ENCODE peak calls at places on chromosomes 11 and 22, in nine cellular contexts. U is HCT116, V is GM12878, E is right lobe of liver, Q is heart left ventricle, R is upper lobe of left lung, K is gastrocnemius medialis, M is HepG2, Y is A549. A is an unnamed sample.

GRCh38 chr11:116563028-116563712 is 209.6 kb downstream of the BUD13 start:
- ATAC-seq in U (peak), V (no peak), E (peak), Q (peak), R (no peak), K (peak), M (peak), Y (peak), A (no peak)

GRCh38 chr11:32426819-32427615 is 8.3 kb downstream of the WT1 start:
- ATAC-seq in U (no peak), V (no peak), E (peak), Q (peak), R (peak), K (no peak), M (no peak), Y (no peak), A (no peak)

GRCh38 chr11:111623527-111624030 is 21.3 kb downstream of the SIK2 start:
- ATAC-seq in U (no peak), V (peak), E (peak), Q (no peak), R (no peak), K (no peak), M (peak), Y (no peak), A (no peak)

GRCh38 chr11:83403990-83404389 is 117.8 kb upstream of the CCDC90B start:
- ATAC-seq in U (no peak), V (no peak), E (no peak), Q (no peak), R (no peak), K (no peak), M (no peak), Y (no peak), A (no peak)

GRCh38 chr22:25833091-25833490 is 91.1 kb downstream of the MYO18B start:
- ATAC-seq in U (no peak), V (no peak), E (no peak), Q (peak), R (no peak), K (peak), M (no peak), Y (no peak), A (no peak)

GRCh38 chr11:88384678-88385015 is 47.1 kb upstream of the CTSC start:
- ATAC-seq in U (no peak), V (no peak), E (no peak), Q (no peak), R (no peak), K (no peak), M (no peak), Y (peak), A (no peak)

GRCh38 chr11:72825661-72826060 is 11.4 kb downstream of the ATG16L2 start:
- ATAC-seq in U (no peak), V (no peak), E (no peak), Q (no peak), R (no peak), K (no peak), M (no peak), Y (no peak), A (no peak)

GRCh38 chr11:119116601-119117000 is 4.8 kb upstream of the HINFP start:
- ATAC-seq in U (no peak), V (no peak), E (no peak), Q (no peak), R (no peak), K (no peak), M (no peak), Y (no peak), A (no peak)

GRCh38 chr11:77151804-77152513 is 23.9 kb downstream of the MYO7A start:
- ATAC-seq in U (no peak), V (peak), E (no peak), Q (no peak), R (no peak), K (no peak), M (no peak), Y (no peak), A (no peak)

GRCh38 chr22:23763579-23764331 is 965 bp downstream of the C22orf15 start:
- ATAC-seq in U (no peak), V (peak), E (no peak), Q (no peak), R (no peak), K (no peak), M (no peak), Y (no peak), A (no peak)

GRCh38 chr22:32920734-32921133 is 119.2 kb downstream of the TIMP3 start:
- ATAC-seq in U (no peak), V (no peak), E (no peak), Q (no peak), R (no peak), K (no peak), M (no peak), Y (no peak), A (peak)

GRCh38 chr22:27668828-27669797 is 132.4 kb downstream of the MN1 start:
- ATAC-seq in U (peak), V (no peak), E (peak), Q (peak), R (peak), K (peak), M (peak), Y (peak), A (peak)

GRCh38 chr11:12075822-12076821 is 34.3 kb upstream of the MICAL2 start:
- ATAC-seq in U (no peak), V (no peak), E (no peak), Q (peak), R (peak), K (peak), M (no peak), Y (peak), A (peak)

GRCh38 chr11:64395545-64396078 is 36.6 kb downstream of the RPS6KA4 start:
- ATAC-seq in U (no peak), V (no peak), E (peak), Q (peak), R (peak), K (no peak), M (peak), Y (no peak), A (no peak)

GRCh38 chr22:30398685-30399680 is 2.2 kb downstream of the SEC14L2 start:
- ATAC-seq in U (no peak), V (no peak), E (peak), Q (no peak), R (no peak), K (no peak), M (no peak), Y (no peak), A (no peak)

GRCh38 chr11:1916986-1917522 is 2.4 kb upstream of the TNNT3 start:
- ATAC-seq in U (no peak), V (peak), E (no peak), Q (peak), R (peak), K (peak), M (no peak), Y (no peak), A (no peak)

GRCh38 chr11:14230407-14230806 is 128.6 kb downstream of the RRAS2 start:
- ATAC-seq in U (no peak), V (no peak), E (no peak), Q (no peak), R (no peak), K (no peak), M (no peak), Y (no peak), A (no peak)

GRCh38 chr11:31871310-31872073 is 60.4 kb upstream of the PAX6 start:
- ATAC-seq in U (peak), V (peak), E (peak), Q (no peak), R (no peak), K (no peak), M (peak), Y (peak), A (peak)

GRCh38 chr11:32385998-32386397 is 49.3 kb downstream of the WT1 start:
- ATAC-seq in U (peak), V (peak), E (peak), Q (peak), R (peak), K (no peak), M (peak), Y (peak), A (no peak)

GRCh38 chr11:78586452-78587046 is 11.9 kb upstream of the NARS2 start:
- ATAC-seq in U (peak), V (no peak), E (peak), Q (no peak), R (no peak), K (no peak), M (no peak), Y (peak), A (no peak)

GRCh38 chr11:65790902-65791650 is 4.2 kb downstream of the OVOL1 start:
- ATAC-seq in U (peak), V (no peak), E (no peak), Q (no peak), R (no peak), K (no peak), M (no peak), Y (no peak), A (no peak)

GRCh38 chr11:10272132-10272531 is 21.9 kb downstream of the SBF2 start:
- ATAC-seq in U (no peak), V (no peak), E (no peak), Q (no peak), R (no peak), K (no peak), M (no peak), Y (peak), A (no peak)

GRCh38 chr11:77542296-77542695 is 47.5 kb upstream of the AQP11 start:
- ATAC-seq in U (no peak), V (no peak), E (no peak), Q (no peak), R (no peak), K (no peak), M (no peak), Y (no peak), A (no peak)

GRCh38 chr11:20731676-20732075 is 62.3 kb downstream of the NELL1 start:
- ATAC-seq in U (no peak), V (no peak), E (no peak), Q (no peak), R (no peak), K (no peak), M (no peak), Y (no peak), A (no peak)

GRCh38 chr22:38792833-38793232 is 1.1 kb downstream of the DNAL4 start:
- ATAC-seq in U (no peak), V (no peak), E (no peak), Q (no peak), R (no peak), K (no peak), M (no peak), Y (no peak), A (no peak)

GRCh38 chr11:123034587-123034986 is 27.3 kb downstream of the HSPA8 start:
- ATAC-seq in U (no peak), V (no peak), E (no peak), Q (no peak), R (no peak), K (no peak), M (peak), Y (no peak), A (no peak)

GRCh38 chr11:128893578-128894295 is 2.6 kb downstream of the KCNJ5 start:
- ATAC-seq in U (no peak), V (peak), E (no peak), Q (peak), R (no peak), K (no peak), M (no peak), Y (no peak), A (no peak)

GRCh38 chr11:127308291-127308690 is 307.7 kb upstream of the KIRREL3 start:
- ATAC-seq in U (no peak), V (no peak), E (no peak), Q (no peak), R (no peak), K (no peak), M (no peak), Y (no peak), A (no peak)

DNA sequence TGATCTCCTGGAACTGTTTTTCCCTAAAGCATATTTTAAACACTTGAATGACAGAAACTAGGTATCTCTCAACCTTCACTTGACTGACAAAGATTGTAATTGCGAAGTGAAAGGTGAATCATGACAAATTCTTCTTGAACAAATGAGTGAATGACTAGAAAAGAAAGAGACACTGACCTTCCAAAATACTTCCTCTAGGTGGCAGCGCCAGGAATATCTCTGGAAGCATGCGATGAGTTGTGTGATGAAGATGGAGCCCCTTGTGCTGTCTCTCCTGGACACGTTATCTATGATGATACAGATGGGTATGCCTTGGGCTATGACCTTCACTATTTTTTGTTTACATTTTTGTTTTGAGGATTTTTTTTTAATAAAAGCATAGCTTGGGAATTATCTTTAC is 7.0 kb upstream of the CASP12 start:
- ATAC-seq in U (peak), V (no peak), E (no peak), Q (no peak), R (no peak), K (no peak), M (no peak), Y (no peak), A (no peak)
- TF ChIP-seq CTCF in U (peak), V (no peak), E (no peak), Q (no peak), R (no peak), K (no peak), M (peak), Y (no peak), A (no peak)

GRCh38 chr11:16309226-16309625 is 47.1 kb downstream of the SOX6 start:
- ATAC-seq in U (no peak), V (no peak), E (no peak), Q (no peak), R (no peak), K (no peak), M (no peak), Y (no peak), A (no peak)

GRCh38 chr11:16317712-16318111 is 38.6 kb downstream of the SOX6 start:
- ATAC-seq in U (no peak), V (no peak), E (peak), Q (no peak), R (no peak), K (no peak), M (no peak), Y (no peak), A (no peak)

GRCh38 chr11:16312242-16312641 is 44.1 kb downstream of the SOX6 start:
- ATAC-seq in U (no peak), V (no peak), E (no peak), Q (peak), R (no peak), K (no peak), M (no peak), Y (no peak), A (no peak)
- TF ChIP-seq POLR2A in U (no peak), V (no peak), E (no peak), Q (no peak), R (no peak), K (no peak), M (no peak), Y (no peak), A (no peak)

GRCh38 chr11:112797072-112797471 is 164.1 kb upstream of the NCAM1 start:
- ATAC-seq in U (no peak), V (no peak), E (no peak), Q (no peak), R (no peak), K (no peak), M (no peak), Y (no peak), A (no peak)

GRCh38 chr11:112795896-112796686 is 165.1 kb upstream of the NCAM1 start:
- ATAC-seq in U (no peak), V (no peak), E (no peak), Q (peak), R (no peak), K (peak), M (no peak), Y (no peak), A (peak)

GRCh38 chr11:112794321-112794720 is 166.9 kb upstream of the NCAM1 start:
- ATAC-seq in U (no peak), V (no peak), E (no peak), Q (peak), R (peak), K (no peak), M (no peak), Y (no peak), A (peak)

GRCh38 chr11:112795142-112795815 is 165.9 kb upstream of the NCAM1 start:
- ATAC-seq in U (peak), V (peak), E (peak), Q (peak), R (peak), K (peak), M (peak), Y (peak), A (no peak)

DNA sequence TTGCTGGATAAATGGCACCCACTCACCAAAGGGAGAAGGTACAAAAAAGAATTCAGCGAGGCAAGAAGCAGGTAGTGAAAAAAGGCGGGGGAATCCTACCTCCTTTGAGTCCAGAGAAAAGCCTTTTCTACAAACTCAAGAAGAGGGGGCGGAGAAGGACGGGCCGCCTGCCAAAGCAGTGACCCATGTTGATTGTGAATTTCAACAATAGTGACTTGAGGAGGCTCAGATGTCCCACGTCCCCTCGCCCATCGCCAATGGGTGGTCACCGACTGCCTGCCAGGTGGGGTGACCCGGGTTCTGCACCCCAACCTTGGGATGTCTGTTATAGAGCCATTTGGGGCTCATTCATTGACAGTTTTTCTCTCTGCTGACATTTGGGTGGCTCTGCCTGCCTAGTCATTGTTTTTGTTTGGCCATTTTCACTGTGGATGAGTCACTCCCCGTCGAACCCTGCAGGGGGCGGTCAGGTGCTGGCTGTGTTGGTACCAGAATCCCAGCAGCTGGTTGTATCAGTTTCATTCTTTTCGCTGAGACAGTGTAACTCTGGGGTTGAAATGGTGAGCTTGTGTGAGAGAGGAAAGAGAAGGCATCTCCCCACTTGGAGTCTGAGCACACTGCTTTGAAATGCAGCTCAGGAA is 163.4 kb upstream of the NCAM1 start:
- ATAC-seq in U (peak), V (peak), E (peak), Q (no peak), R (no peak), K (peak), M (peak), Y (peak), A (no peak)
- H3K27ac ChIP-seq in U (no peak), V (no peak), E (no peak), Q (no peak), R (no peak), K (no peak), M (no peak), Y (no peak), A (no peak)

DNA sequence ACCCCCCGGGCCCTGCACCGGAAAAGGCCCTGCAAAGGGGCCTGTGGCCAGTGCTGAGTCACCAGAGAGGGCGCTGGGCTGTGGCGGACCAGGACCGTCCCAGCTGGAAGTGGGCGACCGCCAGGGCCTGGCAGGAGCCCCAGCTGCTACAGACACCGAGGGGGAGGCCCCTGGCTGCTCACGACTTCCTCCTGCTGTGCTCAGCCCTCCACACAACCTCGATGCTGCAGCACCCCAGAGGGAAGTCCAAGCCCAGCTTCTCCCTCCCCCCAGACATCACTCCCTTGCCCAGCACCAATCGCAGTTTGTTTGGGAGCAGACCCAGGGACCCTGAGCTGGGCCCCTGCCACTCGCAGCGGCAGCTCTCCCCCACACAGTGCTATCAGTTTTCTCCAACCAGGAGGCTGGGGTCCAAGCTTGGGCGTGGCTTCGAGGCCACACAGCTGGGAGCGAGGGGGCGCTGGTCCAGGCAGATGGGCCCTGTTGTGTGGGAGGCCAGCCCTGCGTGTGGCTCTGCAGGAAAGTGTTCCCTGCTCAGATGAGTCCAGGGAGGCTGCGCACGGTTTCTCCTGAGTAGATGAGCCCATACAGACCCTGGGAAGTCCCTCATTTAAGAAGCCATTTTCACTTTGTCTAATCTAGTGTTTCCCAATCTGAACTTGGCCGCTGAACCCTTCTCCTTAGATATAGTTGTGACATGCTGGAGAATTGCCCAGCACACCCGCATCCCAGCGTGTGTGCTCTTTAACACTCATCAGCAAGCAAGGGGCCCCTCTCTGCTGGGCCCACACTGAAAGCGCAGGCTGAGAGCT is 5.6 kb upstream of the SH3BP1 start:
- ATAC-seq in U (no peak), V (peak), E (peak), Q (peak), R (peak), K (peak), M (peak), Y (no peak), A (peak)
- TF ChIP-seq CTCF in U (no peak), V (peak), E (peak), Q (no peak), R (peak), K (no peak), M (peak), Y (no peak), A (no peak)

GRCh38 chr22:19240813-19241592 is 50.5 kb downstream of the CLTCL1 start:
- ATAC-seq in U (no peak), V (no peak), E (no peak), Q (no peak), R (no peak), K (peak), M (no peak), Y (no peak), A (no peak)
- TF ChIP-seq POLR2A in U (no peak), V (no peak), E (no peak), Q (no peak), R (no peak), K (no peak), M (no peak), Y (no peak), A (no peak)

GRCh38 chr11:26079966-26080365 is 252.0 kb upstream of the ANO3 start:
- ATAC-seq in U (no peak), V (no peak), E (no peak), Q (no peak), R (no peak), K (no peak), M (no peak), Y (no peak), A (no peak)
- H3K27ac ChIP-seq in U (no peak), V (no peak), E (no peak), Q (no peak), R (no peak), K (no peak), M (no peak), Y (no peak), A (no peak)

DNA sequence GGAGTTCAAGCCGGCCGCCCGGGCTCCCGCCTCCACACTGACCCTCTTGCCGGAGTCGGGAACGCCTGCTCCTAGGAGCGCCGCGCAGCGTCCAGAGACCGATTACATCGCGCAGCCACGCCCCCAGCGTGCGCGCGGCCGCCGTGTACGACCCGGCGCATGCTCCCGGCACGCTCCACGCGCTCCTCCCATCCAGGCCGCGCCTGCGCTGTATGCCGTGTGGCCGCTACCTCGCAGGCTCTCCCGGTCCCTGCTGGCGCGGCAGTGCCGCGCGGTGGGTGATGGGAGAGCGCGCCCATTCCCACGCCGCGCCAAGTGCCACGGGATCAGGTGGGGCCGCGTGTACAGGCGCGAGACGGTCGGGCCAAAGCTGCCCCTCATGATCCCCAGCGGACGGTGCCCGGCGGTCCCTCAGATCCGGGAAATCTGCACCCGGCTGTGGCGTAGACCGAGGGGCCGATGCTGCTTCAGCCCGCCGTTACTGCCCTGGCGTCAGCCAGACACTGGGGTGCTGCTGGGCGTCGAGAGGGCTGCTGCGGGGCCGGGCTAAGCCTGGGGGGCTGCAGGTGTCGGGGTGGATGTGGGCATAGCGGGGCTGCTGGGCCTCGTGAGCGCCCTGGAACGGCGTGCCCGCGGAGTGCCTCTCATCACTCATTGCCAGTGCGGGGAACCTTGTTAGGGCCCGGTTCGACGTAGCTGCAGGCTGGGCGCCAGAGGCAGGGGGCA is at the start of the genes GNB1L and RTL10:
- ATAC-seq in U (peak), V (peak), E (peak), Q (peak), R (peak), K (peak), M (peak), Y (peak), A (peak)
- TF ChIP-seq CTCF in U (no peak), V (no peak), E (peak), Q (peak), R (peak), K (no peak), M (peak), Y (no peak), A (no peak)